ENCODE peak calls at places on chromosomes 12 and 14, in five cellular contexts. K is brain microvascular endothelial cell; U is CD8-positive, alpha-beta T cell; D is psoas muscle; W is ovary. T is an unnamed sample.

GRCh38 chr14:67418368-67419174 is 6.6 kb upstream of the PLEK2 start:
- DNase-seq in U (no peak), W (no peak), D (no peak), K (no peak), T (no peak)

GRCh38 chr12:46494424-46494823 is 121.9 kb upstream of the SLC38A2 start:
- DNase-seq in D (no peak), K (peak), W (no peak), U (no peak), T (no peak)

GRCh38 chr12:68240079-68240478 is 13.3 kb downstream of the IL22 start:
- DNase-seq in D (no peak), K (peak), W (no peak), U (no peak), T (no peak)

GRCh38 chr14:102822311-102822863 is 45.1 kb downstream of the TRAF3 start:
- DNase-seq in U (no peak), D (no peak), K (no peak), W (no peak), T (no peak)

GRCh38 chr12:28610401-28611114 is 420.3 kb downstream of the CCDC91 start:
- DNase-seq in K (peak), U (no peak), D (no peak), W (no peak), T (no peak)

GRCh38 chr12:97276198-97276580 is 186.4 kb upstream of the RMST start:
- DNase-seq in U (no peak), K (no peak), W (no peak), D (no peak), T (no peak)

GRCh38 chr14:60188115-60188514 is 22.9 kb upstream of the DHRS7 start:
- DNase-seq in D (no peak), U (no peak), W (no peak), K (no peak), T (no peak)

GRCh38 chr12:5499566-5500325 is 67.8 kb downstream of the NTF3 start:
- DNase-seq in W (no peak), D (no peak), K (no peak), U (no peak), T (no peak)

GRCh38 chr12:22626429-22626828 is 1.5 kb downstream of the ETNK1 start:
- DNase-seq in K (peak), D (no peak), W (no peak), U (no peak), T (no peak)

GRCh38 chr12:69419701-69420100 is 50.5 kb upstream of the FRS2 start:
- DNase-seq in U (no peak), K (no peak), W (no peak), D (no peak), T (no peak)

GRCh38 chr14:95758331-95758730 is 44.4 kb upstream of the TCL1A start:
- DNase-seq in D (no peak), U (no peak), K (no peak), W (no peak), T (no peak)

GRCh38 chr12:116879509-116880212 is 1.6 kb downstream of the HRK start:
- DNase-seq in U (no peak), W (no peak), K (no peak), D (no peak), T (no peak)

GRCh38 chr12:101186291-101186690 is 23.7 kb downstream of the SLC5A8 start:
- DNase-seq in D (no peak), K (no peak), W (no peak), U (no peak), T (no peak)

GRCh38 chr14:72512925-72513324 is 381.0 kb downstream of the DPF3 start:
- DNase-seq in W (no peak), K (no peak), D (no peak), U (no peak), T (no peak)

GRCh38 chr14:70887207-70888150 is 19.8 kb upstream of the PCNX1 start:
- DNase-seq in D (no peak), K (peak), W (no peak), U (no peak), T (no peak)

GRCh38 chr14:99684356-99684952 is 356 bp downstream of the CYP46A1 start:
- DNase-seq in W (no peak), U (no peak), K (no peak), D (no peak), T (no peak)

GRCh38 chr12:47715393-47715876 is 9.6 kb upstream of the RPAP3 start:
- DNase-seq in W (peak), D (peak), K (peak), U (peak), T (peak)

GRCh38 chr14:86057018-86057667 is 527.2 kb downstream of the FLRT2 start:
- DNase-seq in U (peak), D (no peak), K (no peak), W (no peak), T (no peak)

GRCh38 chr12:14257734-14258467 is 107.6 kb upstream of the ATF7IP start:
- DNase-seq in U (peak), K (peak), W (no peak), D (peak), T (no peak)
- H3K4me3 ChIP-seq in U (peak), K (no peak), W (no peak), D (peak), T (peak)

DNA sequence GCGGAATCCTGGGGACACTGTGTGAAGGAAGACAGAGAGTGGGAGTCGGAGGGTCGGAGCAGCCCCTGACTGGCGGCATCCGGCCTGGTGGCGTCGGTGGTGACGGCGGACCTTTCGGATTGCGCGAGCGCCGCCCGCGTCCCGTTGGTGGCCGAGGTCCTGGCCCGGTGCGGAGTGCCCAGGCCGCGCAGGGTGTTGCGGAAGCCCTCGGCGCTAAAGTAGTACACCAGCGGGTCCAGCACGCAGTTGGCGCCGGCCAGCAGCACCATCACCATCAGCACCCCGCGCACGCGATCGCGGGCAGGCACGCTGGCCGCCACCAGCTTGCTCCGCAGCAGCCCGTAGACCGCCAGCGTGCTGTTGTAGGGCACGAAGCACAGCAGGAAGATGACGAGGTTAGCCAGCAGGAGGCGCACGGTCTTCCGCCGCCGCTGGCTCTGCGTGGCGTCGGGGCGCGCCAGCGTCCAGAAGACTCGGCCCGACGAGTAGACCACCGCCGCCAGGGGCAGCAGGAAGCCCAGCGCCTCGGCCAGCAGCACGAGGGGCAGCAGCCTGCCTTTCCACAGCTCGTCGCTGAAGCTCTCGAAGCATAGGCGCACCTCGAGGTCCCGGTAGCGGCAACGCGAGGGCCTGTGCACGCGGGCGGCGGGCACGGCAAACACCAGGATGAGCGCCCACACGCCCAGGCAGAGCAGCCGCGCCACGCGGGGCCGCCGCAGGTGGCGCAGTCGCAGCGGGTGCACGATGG is 13.1 kb upstream of the CHD4 start:
- DNase-seq in D (peak), W (no peak), K (no peak), U (peak), T (no peak)
- TF ChIP-seq CTCF in D (peak), W (no peak), K (peak), U (peak), T (peak)

DNA sequence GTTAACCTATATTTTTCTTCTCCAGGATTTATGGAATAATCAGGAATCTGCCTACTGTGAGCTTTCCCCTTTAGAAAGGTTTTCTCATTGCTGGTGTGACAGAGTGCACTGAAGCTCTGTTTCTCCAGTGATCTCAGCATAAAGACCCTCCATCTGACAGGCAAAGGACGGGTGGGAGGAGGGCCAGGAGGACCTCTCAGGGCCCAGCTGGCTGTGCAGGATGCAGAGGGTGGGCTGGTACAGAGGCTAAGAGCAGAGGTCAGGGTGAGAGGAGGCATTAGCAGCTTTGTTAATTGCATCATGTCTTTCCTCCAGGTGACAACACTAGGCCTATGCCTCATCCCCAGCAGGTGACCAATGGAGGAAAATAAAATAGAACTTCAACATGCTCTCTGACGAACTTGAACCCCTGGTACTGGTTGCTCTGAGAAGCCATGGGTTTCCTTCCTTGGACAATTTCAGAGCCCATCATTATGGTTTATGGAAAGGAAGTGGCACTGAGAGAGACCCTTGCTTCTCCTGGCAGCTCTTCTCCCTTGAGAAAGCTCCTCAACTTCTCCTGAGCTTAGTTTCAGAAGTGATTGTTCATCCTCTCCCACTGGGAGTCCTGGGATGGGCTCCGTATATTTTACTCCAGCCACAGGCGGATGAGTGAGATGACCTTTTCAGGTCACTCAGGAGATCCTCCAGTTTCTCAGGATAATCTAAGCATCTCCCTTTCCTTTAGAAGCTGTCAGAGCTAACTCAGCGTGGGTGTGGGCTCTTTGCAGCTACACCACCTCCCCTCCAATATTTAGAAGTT is 45.8 kb upstream of the ATP23 start:
- DNase-seq in D (no peak), U (no peak), K (no peak), W (no peak), T (no peak)
- H3K27ac ChIP-seq in D (peak), U (no peak), K (no peak), W (peak), T (peak)

DNA sequence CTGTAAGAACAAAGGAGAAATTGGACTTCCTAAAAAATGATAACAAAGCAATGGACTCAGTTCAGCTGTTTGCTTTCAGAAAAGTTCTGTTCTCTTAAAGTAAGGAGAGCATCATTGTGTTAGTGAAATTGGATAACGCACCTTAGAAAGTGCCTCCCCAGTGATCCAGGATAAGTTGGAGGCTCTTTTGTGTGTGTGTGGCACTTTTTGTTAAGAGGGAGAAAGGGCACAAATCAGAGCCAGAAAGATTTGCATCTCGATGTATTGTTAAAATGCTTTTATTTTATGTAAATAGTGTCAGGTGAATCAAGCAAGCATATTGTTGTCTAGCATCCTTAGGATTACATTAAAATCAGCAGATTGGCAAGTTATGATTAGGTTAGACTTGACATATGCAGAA is 2.1 kb downstream of the STK38L start:
- DNase-seq in D (no peak), K (no peak), W (no peak), U (no peak), T (no peak)
- H3K4me3 ChIP-seq in D (peak), K (peak), W (no peak), U (no peak), T (peak)

GRCh38 chr12:121453629-121454028 is 53.7 kb downstream of the RNF34 start:
- DNase-seq in D (no peak), U (no peak), W (no peak), K (no peak), T (no peak)

GRCh38 chr12:121451931-121452330 is 52.0 kb downstream of the RNF34 start:
- DNase-seq in U (no peak), K (no peak), D (no peak), W (no peak), T (no peak)

GRCh38 chr12:121454921-121455320 is 55.0 kb downstream of the RNF34 start:
- DNase-seq in U (no peak), W (no peak), K (no peak), D (no peak), T (no peak)

GRCh38 chr12:121452356-121453021 is 52.6 kb downstream of the RNF34 start:
- DNase-seq in D (no peak), K (no peak), W (peak), U (no peak), T (no peak)

DNA sequence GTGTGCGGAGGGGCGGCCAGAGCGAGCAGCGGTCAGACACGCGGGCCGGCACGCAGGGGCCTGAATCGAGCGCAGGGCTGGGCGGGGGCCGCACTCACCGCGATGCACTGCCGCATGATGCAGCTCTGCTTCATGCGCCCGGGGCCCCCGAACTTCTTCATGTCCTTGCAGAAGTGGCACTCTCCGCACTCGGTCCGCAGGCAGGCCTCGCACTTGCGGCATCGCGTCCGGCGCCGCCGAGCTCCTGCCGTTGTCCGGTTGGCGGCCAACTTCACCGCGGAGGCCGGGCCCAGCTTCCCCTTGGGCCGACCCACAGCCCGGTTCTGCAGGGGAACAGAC is 53.1 kb downstream of the RNF34 start:
- DNase-seq in K (no peak), D (no peak), W (peak), U (no peak), T (no peak)
- TF ChIP-seq CTCF in K (no peak), D (no peak), W (no peak), U (no peak), T (no peak)

GRCh38 chr12:91106283-91106682 is 5.0 kb downstream of the LUM start:
- DNase-seq in D (no peak), K (no peak), U (no peak), W (no peak), T (no peak)

GRCh38 chr12:91104812-91105466 is 6.4 kb downstream of the LUM start:
- DNase-seq in D (no peak), W (no peak), K (no peak), U (no peak), T (no peak)

GRCh38 chr12:91103101-91103500 is 8.2 kb downstream of the LUM start:
- DNase-seq in W (no peak), D (no peak), U (no peak), K (no peak), T (no peak)

GRCh38 chr12:91108196-91108595 is 3.1 kb downstream of the LUM start:
- DNase-seq in W (no peak), K (no peak), U (no peak), D (no peak), T (no peak)

GRCh38 chr12:91105807-91106206 is 5.5 kb downstream of the LUM start:
- DNase-seq in D (no peak), U (no peak), W (no peak), K (no peak), T (no peak)
- H3K27ac ChIP-seq in D (no peak), U (no peak), W (no peak), K (no peak), T (no peak)

DNA sequence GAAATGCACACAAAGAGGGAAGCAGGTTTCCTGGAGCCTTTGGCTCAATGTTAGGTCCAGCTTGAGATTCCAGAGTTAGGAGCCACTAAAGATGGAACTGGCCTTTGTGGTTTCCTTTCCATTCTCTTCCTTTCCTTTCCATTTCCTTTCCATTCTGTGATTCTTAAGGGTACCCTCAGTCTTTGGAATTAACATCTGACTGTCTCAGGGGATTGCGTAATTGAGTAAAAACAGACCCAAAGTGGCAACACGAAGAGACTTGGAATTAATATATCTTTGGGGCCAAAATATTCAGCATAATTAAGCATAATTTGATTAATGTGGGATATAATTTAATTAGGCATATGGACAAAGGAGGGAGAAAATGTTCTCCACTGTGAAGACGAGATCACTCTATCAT is 205.6 kb downstream of the CRADD start:
- DNase-seq in K (no peak), W (no peak), D (no peak), U (no peak), T (no peak)
- H3K4me3 ChIP-seq in K (no peak), W (no peak), D (no peak), U (no peak), T (no peak)

GRCh38 chr14:59020382-59020781 is 168.1 kb upstream of the DAAM1 start:
- DNase-seq in K (peak), D (no peak), U (no peak), W (no peak), T (no peak)

GRCh38 chr14:59022144-59022543 is 166.3 kb upstream of the DAAM1 start:
- DNase-seq in D (no peak), W (no peak), U (no peak), K (no peak), T (no peak)

GRCh38 chr14:59017285-59017965 is 171.0 kb upstream of the DAAM1 start:
- DNase-seq in W (no peak), U (no peak), D (no peak), K (no peak), T (no peak)

GRCh38 chr14:59018460-59018859 is 170.0 kb upstream of the DAAM1 start:
- DNase-seq in D (no peak), K (no peak), U (no peak), W (no peak), T (no peak)

DNA sequence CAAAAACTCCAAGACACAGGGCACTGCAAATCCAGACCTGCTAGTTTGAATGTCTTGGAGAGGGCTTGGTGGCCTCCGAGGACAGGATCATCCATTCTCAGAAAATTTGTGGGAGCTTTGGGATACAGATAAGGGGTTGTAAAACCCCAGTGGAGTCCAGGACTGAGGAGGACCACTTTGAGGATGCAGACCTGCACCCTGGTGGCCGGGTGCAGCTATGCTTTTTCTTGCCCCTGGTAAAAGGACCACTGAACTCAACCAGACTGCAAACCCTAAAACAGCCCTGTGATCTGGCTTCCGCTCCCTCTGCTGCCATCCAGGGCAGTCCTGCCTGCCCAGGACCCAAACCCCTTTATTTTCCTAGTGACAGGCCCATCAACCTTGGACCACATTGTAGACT is 169.5 kb upstream of the DAAM1 start:
- DNase-seq in D (no peak), U (no peak), W (no peak), K (peak), T (no peak)
- TF ChIP-seq CTCF in D (no peak), U (no peak), W (no peak), K (peak), T (no peak)

GRCh38 chr12:110543965-110544364 is 39.2 kb downstream of the PPTC7 start:
- DNase-seq in U (no peak), W (no peak), D (no peak), K (no peak), T (no peak)
- H3K27ac ChIP-seq in U (no peak), W (peak), D (peak), K (peak), T (peak)

GRCh38 chr12:121577443-121578180 is 3.2 kb downstream of the KDM2B start:
- DNase-seq in W (peak), U (no peak), D (no peak), K (no peak), T (no peak)
- H3K4me3 ChIP-seq in W (peak), U (no peak), D (peak), K (peak), T (peak)